ENCODE peak calls at places on chromosomes 5 and 9, in eight cellular contexts. A, C, N, D, U, Z, P and G are unnamed samples.

GRCh38 chr5:36389245-36389644 is 87.5 kb upstream of the RANBP3L start:
- DNase-seq in U (no peak), Z (peak; percentile 69), N (no peak), P (no peak), A (no peak), C (no peak), D (peak; percentile 51), G (no peak)

GRCh38 chr5:6717687-6718086 is 4.5 kb downstream of the TENT4A start:
- DNase-seq in P (no peak), A (no peak), C (no peak), Z (no peak), D (no peak), N (peak; percentile 38), U (no peak), G (no peak)

GRCh38 chr5:122252319-122252718 is 59.7 kb upstream of the SNCAIP start:
- DNase-seq in U (no peak), C (no peak), P (no peak), A (no peak), N (peak; percentile 25), Z (no peak), D (no peak), G (no peak)

GRCh38 chr9:123933401-123933800 is 3.5 kb upstream of the DENND1A start:
- DNase-seq in A (no peak), D (no peak), Z (no peak), N (no peak), C (no peak), P (no peak), U (no peak), G (no peak)

GRCh38 chr5:149817539-149817938 is 87.4 kb downstream of the PPARGC1B start:
- DNase-seq in A (no peak), N (no peak), P (no peak), U (no peak), Z (no peak), D (no peak), C (no peak), G (no peak)

GRCh38 chr5:41908374-41909079 is 4.4 kb downstream of the RIMOC1 start:
- DNase-seq in Z (no peak), N (no peak), U (no peak), C (no peak), D (no peak), A (no peak), P (no peak), G (no peak)

GRCh38 chr5:39506216-39506615 is 81.4 kb upstream of the DAB2 start:
- DNase-seq in Z (peak; percentile 74), A (no peak), C (no peak), P (no peak), U (no peak), N (no peak), D (no peak), G (no peak)

GRCh38 chr5:127068771-127069330 is 4.5 kb downstream of the C5orf63 start:
- DNase-seq in U (no peak), P (no peak), D (peak; percentile 45), C (no peak), N (no peak), A (no peak), Z (no peak), G (no peak)

GRCh38 chr9:75147638-75148037 is 59.3 kb downstream of the OSTF1 start:
- DNase-seq in C (no peak), D (no peak), N (no peak), Z (no peak), P (no peak), A (no peak), U (no peak), G (no peak)

DNA sequence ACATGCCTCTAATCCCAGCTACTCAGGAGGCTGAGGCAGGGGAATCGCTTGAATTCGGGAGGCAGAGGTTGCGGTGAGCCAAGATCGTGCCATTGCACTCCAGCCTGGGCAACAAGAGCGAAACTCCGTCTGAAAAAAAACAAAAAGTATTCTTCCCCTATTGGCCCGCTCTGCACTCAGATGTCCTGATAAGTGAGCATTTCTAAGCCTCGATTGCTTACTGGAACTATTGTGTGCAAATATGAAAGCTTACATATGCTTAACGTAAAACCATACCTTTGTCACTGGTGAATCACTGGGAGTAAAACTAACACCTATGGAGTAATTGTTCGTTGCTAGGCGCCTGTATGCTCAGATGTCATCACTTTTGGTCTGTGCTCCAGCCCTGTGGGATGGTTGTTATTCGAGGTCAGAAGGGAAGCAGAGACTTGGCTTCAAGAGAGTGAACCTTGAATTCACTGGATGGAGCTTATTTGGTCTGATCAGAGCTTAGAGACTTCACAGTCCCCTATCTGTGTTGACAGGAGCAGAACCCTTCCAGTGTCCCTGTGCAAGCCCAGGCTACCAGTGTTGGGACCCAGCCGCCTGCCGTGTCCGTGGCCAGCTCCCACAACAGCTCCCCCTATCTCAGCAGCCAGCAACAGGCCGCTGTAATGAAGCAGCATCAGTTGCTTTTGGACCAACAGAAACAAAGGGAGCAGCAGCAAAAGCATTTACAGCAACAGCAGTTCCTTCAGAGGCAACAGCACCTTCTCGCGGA is 25.3 kb upstream of the LTC4S start:
- DNase-seq in P (no peak), C (no peak), A (no peak), D (no peak), Z (no peak), U (no peak), N (no peak), G (no peak)
- H3K4me1 ChIP-seq in P (peaks cover 34% of the 10 kb centered on the region), C (no peaks in the 10 kb centered on the region), A (peaks cover 4% of the 10 kb centered on the region), D (peaks cover 3% of the 10 kb centered on the region), Z (no peaks in the 10 kb centered on the region), U (no peaks in the 10 kb centered on the region), N (peaks cover 24% of the 10 kb centered on the region), G (peaks cover 19% of the 10 kb centered on the region)

DNA sequence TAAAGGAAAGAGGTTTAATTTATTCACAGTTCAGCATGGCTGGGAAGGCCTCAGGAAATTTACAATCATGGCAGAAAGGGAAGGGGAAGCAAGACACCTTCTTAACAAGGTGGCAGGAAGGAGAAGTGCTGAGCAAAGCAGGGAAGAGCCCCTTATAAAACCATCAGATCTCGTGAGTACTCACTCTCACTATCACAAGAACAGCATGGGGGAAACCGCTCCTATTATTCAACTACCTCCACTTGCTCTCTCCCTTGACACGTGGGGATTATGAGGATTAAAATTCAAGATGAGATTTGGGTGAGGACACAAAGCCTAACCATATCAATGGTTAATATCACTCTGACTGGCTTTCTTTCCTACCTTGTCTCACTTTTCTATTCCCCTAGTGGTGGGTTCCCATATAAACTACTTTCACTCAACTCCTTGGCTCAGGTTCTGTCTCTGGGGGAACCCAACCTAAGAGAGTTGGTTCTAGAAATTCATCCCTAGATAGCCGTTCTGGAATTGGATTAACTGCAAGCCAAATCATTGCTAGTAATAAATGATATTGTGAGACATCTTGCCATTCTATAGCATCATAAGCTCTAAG is 749.8 kb upstream of the GRAMD2B start:
- DNase-seq in Z (no peak), U (no peak), N (no peak), C (no peak), D (no peak), P (no peak), A (no peak), G (no peak)
- TF ChIP-seq CTCF in Z (no peak), U (no peak), N (no peak), C (no peak), D (no peak), P (no peak), A (no peak), G (no peak)

GRCh38 chr5:133779828-133780475 is 167.6 kb upstream of the FSTL4 start:
- DNase-seq in N (no peak), U (no peak), P (no peak), C (no peak), D (no peak), A (no peak), Z (no peak), G (peak; percentile 39)
- H3K4me3 ChIP-seq in N (no peak overlapping the region), U (no peak overlapping the region), P (no peak overlapping the region), C (no peak overlapping the region), D (no peak overlapping the region), A (no peak overlapping the region), Z (no peak overlapping the region), G (no peak overlapping the region)

GRCh38 chr5:80194470-80194869 is 61.4 kb downstream of the SERINC5 start:
- DNase-seq in A (no peak), U (no peak), Z (no peak), N (no peak), P (no peak), C (no peak), D (no peak), G (no peak)
- H3K4me1 ChIP-seq in A (peaks cover 20% of the 10 kb centered on the region), U (peaks cover 94% of the 10 kb centered on the region), Z (no peaks in the 10 kb centered on the region), N (no peaks in the 10 kb centered on the region), P (peaks cover 96% of the 10 kb centered on the region), C (no peaks in the 10 kb centered on the region), D (peaks cover 29% of the 10 kb centered on the region), G (no peaks in the 10 kb centered on the region)

GRCh38 chr5:145237843-145238242 is 597.3 kb downstream of the PRELID2 start:
- DNase-seq in N (no peak), Z (no peak), C (no peak), P (no peak), D (no peak), U (no peak), A (no peak), G (no peak)
- TF ChIP-seq CTCF in N (peak; percentile 58), Z (no peak), C (no peak), P (no peak), D (peak; percentile 16), U (no peak), A (no peak), G (no peak)

GRCh38 chr9:134770972-134771971 is 109.3 kb upstream of the FCN2 start:
- DNase-seq in A (no peak), C (no peak), P (no peak), U (no peak), Z (no peak), N (no peak), D (peak; percentile 48), G (no peak)
- H3K4me3 ChIP-seq in A (no peak overlapping the region), C (no peak overlapping the region), P (no peak overlapping the region), U (no peak overlapping the region), Z (no peak overlapping the region), N (no peak overlapping the region), D (no peak overlapping the region), G (no peak overlapping the region)

DNA sequence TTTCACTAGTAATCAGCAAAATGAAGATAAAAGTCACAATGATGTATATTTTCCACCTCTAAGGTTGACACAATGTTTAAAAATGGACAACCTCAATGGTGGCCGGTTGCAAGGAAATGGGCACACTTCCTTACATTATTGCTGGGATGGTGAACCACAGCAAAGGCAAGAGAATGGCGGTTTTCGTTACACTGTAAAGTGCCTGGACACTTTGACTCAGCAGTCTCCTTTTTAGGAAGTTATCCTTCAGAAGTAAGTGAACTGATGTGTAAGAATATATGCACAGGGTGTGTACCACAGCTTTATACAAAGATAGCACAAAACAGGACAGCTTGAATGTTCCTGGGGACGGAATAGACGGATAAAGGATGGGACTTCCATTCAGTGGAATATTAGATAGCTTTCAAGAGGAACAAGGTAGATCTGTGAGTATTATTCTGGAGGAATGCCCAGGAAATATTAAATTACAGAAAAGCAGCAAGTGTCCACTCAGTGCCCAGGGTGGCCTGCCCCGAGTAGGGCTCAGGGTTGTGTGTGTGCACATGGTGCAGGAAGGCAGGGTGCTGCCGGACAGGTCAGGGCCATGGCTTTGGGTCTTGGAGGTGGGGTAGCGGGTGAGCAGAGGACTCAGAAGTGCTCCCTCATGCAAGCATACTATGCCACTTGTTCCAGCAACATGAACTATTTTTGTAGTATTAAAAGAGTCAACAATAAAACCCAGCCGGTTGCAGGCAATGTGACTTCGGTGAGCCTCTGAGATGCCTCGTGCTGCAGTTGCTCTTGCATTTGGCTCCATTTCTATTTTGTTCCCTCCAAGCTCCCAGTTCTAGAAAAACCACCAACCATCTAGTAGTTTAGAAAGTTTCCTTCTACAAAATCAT is 24.5 kb downstream of the GADD45G start:
- DNase-seq in P (no peak), N (no peak), Z (no peak), C (no peak), D (no peak), U (no peak), A (no peak), G (no peak)
- H3K4me1 ChIP-seq in P (peaks cover 10% of the 10 kb centered on the region), N (no peaks in the 10 kb centered on the region), Z (no peaks in the 10 kb centered on the region), C (no peaks in the 10 kb centered on the region), D (no peaks in the 10 kb centered on the region), U (no peaks in the 10 kb centered on the region), A (no peaks in the 10 kb centered on the region), G (no peaks in the 10 kb centered on the region)